ENCODE peak calls at places on chromosomes 16 and 17, in ten cellular contexts. K is lower leg skin; T is activated T-helper 1 cell treated with anti-CD3 and anti-CD28 coated beads, Interleukin-12 subunit alpha, Interleukin-12 subunit beta, Interleukin-2, Interleukin-4 antibody, amounts not matched to agents 30 ng/mL and 10 ng/mL and 1 ng/mL, durations not matched to agents 14 hours and 24 hours and 36 hours; L is amniotic stem cell; V is M059J; I is Caki2; B is tibial artery; A is PC-3; Y is left ventricle myocardium superior; R is GM10248. Z is an unnamed sample.

GRCh38 chr16:89363621-89364393 is 126.6 kb downstream of the ANKRD11 start:
- DNase-seq in A (peak; percentile 59), V (peak; percentile 90), L (no peak), K (peak; percentile 28), T (peak; percentile 42), I (peak; percentile 58), Y (peak; percentile 44), R (no peak), B (no peak), Z (peak; percentile 75)

GRCh38 chr16:89920723-89921122 is 2.1 kb downstream of the MC1R start:
- DNase-seq in R (no peak), I (no peak), B (no peak), V (peak; percentile 46), A (no peak), T (no peak), K (no peak), Y (no peak), L (no peak), Z (no peak)

GRCh38 chr17:65121916-65122821 is 15.0 kb upstream of the RGS9 start:
- DNase-seq in A (peak; percentile 27), B (no peak), T (no peak), K (no peak), R (no peak), V (no peak), L (no peak), I (no peak), Y (no peak), Z (no peak)

GRCh38 chr17:42363767-42364585 is 24.3 kb downstream of the STAT3 start:
- DNase-seq in A (no peak), V (peak; percentile 72), R (no peak), I (no peak), Y (no peak), T (no peak), K (no peak), L (peak; percentile 61), B (peak; percentile 33), Z (no peak)

GRCh38 chr17:32158870-32159585 is 16.7 kb downstream of the RHOT1 start:
- DNase-seq in K (no peak), Y (peak; percentile 59), I (no peak), B (no peak), T (no peak), L (no peak), R (no peak), V (no peak), A (no peak), Z (no peak)

GRCh38 chr16:66064811-66065530 is 301.5 kb upstream of the CDH5 start:
- DNase-seq in V (no peak), Y (no peak), B (no peak), A (no peak), L (no peak), R (no peak), T (no peak), K (no peak), I (no peak), Z (no peak)

GRCh38 chr17:2975469-2975958 is 87.9 kb downstream of the OR1D5 start:
- DNase-seq in V (peak; percentile 65), T (no peak), L (no peak), A (peak; percentile 74), K (no peak), Y (no peak), B (no peak), I (no peak), R (no peak), Z (no peak)

GRCh38 chr17:80030730-80031410 is 4.8 kb downstream of the TBC1D16 start:
- DNase-seq in R (no peak), Y (no peak), A (peak; percentile 90), T (no peak), L (no peak), I (no peak), B (no peak), K (peak; percentile 59), V (no peak), Z (no peak)

GRCh38 chr16:47511882-47512281 is 50.8 kb downstream of the PHKB start:
- DNase-seq in Y (no peak), L (no peak), R (no peak), K (no peak), A (no peak), I (no peak), B (no peak), V (no peak), T (no peak), Z (no peak)

GRCh38 chr17:42531455-42532354 is 4.3 kb upstream of the NAGLU start:
- DNase-seq in V (peak; percentile 56), Y (peak; percentile 86), A (peak; percentile 51), K (no peak), L (no peak), I (peak; percentile 69), B (peak; percentile 61), R (peak; percentile 60), T (peak; percentile 37), Z (peak; percentile 76)

GRCh38 chr17:44038604-44039007 is 23.8 kb upstream of the TMEM101 start:
- DNase-seq in R (no peak), I (no peak), A (no peak), B (no peak), Y (no peak), T (no peak), K (no peak), V (no peak), L (no peak), Z (no peak)

GRCh38 chr16:86783626-86784266 is 205.4 kb downstream of the FOXL1 start:
- DNase-seq in K (peak; percentile 34), R (no peak), Y (no peak), T (no peak), V (peak; percentile 97), B (no peak), A (peak; percentile 89), L (no peak), I (no peak), Z (no peak)

GRCh38 chr17:81865733-81866439 is 5.3 kb downstream of the ARHGDIA start:
- DNase-seq in A (peak; percentile 45), T (no peak), R (no peak), B (no peak), L (no peak), K (no peak), V (peak; percentile 22), Y (peak; percentile 55), I (no peak), Z (no peak)

GRCh38 chr17:8189041-8189710 is 804 bp downstream of the BORCS6 start:
- DNase-seq in L (no peak), A (no peak), B (no peak), T (peak; percentile 19), Y (peak; percentile 57), K (no peak), R (no peak), I (no peak), V (no peak), Z (peak; percentile 61)

GRCh38 chr17:46879101-46879500 is 27.7 kb downstream of the WNT9B start:
- DNase-seq in I (no peak), A (no peak), Y (no peak), R (no peak), T (no peak), V (no peak), K (no peak), B (no peak), L (no peak), Z (no peak)

GRCh38 chr17:59786536-59787319 is 79.3 kb downstream of the VMP1 start:
- DNase-seq in B (peak; percentile 72), R (peak; percentile 78), I (peak; percentile 99), L (peak; percentile 92), Y (no peak), T (peak; percentile 90), K (peak; percentile 84), A (peak; percentile 100), V (peak; percentile 100), Z (peak; percentile 94)

GRCh38 chr16:19555938-19556778 is 655 bp downstream of the VPS35L start:
- DNase-seq in I (peak; percentile 72), T (peak; percentile 8), K (no peak), A (peak; percentile 6), R (peak; percentile 38), V (peak; percentile 13), L (no peak), Y (no peak), B (no peak), Z (no peak)

GRCh38 chr16:57809276-57809793 is 7.0 kb upstream of the KIFC3 start:
- DNase-seq in K (no peak), A (no peak), T (no peak), Y (no peak), B (no peak), L (no peak), I (no peak), R (no peak), V (no peak), Z (no peak)

GRCh38 chr16:70162041-70162451 is 11.5 kb upstream of the CLEC18C start:
- DNase-seq in A (peak; percentile 90), K (peak; percentile 9), B (no peak), Y (no peak), L (peak; percentile 31), R (peak; percentile 14), T (no peak), I (peak; percentile 35), V (peak; percentile 78), Z (no peak)

GRCh38 chr17:60043846-60044245 is 34.9 kb downstream of the HEATR6 start:
- DNase-seq in L (no peak), Y (no peak), V (no peak), T (no peak), B (no peak), I (no peak), R (no peak), A (no peak), K (no peak), Z (no peak)

GRCh38 chr16:3113765-3114479 is 1.5 kb downstream of the ZNF205 start:
- DNase-seq in V (peak; percentile 73), L (no peak), Y (no peak), I (no peak), A (peak; percentile 32), K (no peak), R (no peak), T (no peak), B (no peak), Z (no peak)

GRCh38 chr16:11781773-11782172 is 15.3 kb downstream of the ZC3H7A start:
- DNase-seq in I (no peak), T (no peak), L (no peak), B (no peak), V (no peak), K (no peak), A (no peak), R (no peak), Y (no peak), Z (no peak)

GRCh38 chr17:74738051-74738996 is 1.3 kb downstream of the RAB37 start:
- DNase-seq in A (peak; percentile 49), I (no peak), Y (peak; percentile 62), K (no peak), B (no peak), T (peak; percentile 77), L (no peak), R (peak; percentile 86), V (no peak), Z (peak; percentile 90)

GRCh38 chr16:87243383-87243964 is 73.7 kb downstream of the C16orf95 start:
- DNase-seq in L (no peak), R (no peak), K (no peak), A (no peak), V (no peak), Y (no peak), I (no peak), T (no peak), B (no peak), Z (no peak)

GRCh38 chr17:61255609-61256008 is 144.0 kb upstream of the TBX2 start:
- DNase-seq in A (no peak), L (no peak), Y (no peak), R (no peak), K (no peak), V (peak; percentile 35), B (no peak), T (no peak), I (no peak), Z (no peak)